ENCODE peak calls at places on chromosomes 13 and 19, in four cellular contexts. Y is activated T-helper 1 cell treated with anti-CD3 and anti-CD28 coated beads, Interleukin-2, amount 50 U/mL, for 16 hours; Z is amygdala; U is heart right ventricle. V is an unnamed sample.

GRCh38 chr13:50319603-50320296 is 304.5 kb downstream of the KCNRG start:
- DNase-seq in U (no peak), Y (no peak), Z (no peak), V (peak; percentile 45)

GRCh38 chr13:112506046-112506445 is 81.9 kb downstream of the TUBGCP3 start:
- DNase-seq in Z (no peak), U (no peak), Y (no peak), V (no peak)

GRCh38 chr13:32068255-32068654 is 36.7 kb downstream of the FRY start:
- DNase-seq in U (no peak), Y (no peak), Z (no peak), V (no peak)

GRCh38 chr19:37251308-37252229 is 33.6 kb downstream of the ZNF383 start:
- DNase-seq in Z (peak; percentile 91), Y (no peak), U (peak; percentile 85), V (peak; percentile 71)

GRCh38 chr19:35545855-35546381 is 492 bp downstream of the TMEM147 start:
- DNase-seq in U (peak; percentile 31), Y (peak; percentile 29), Z (no peak), V (peak; percentile 16)

GRCh38 chr13:78709028-78709427 is 50.1 kb upstream of the OBI1 start:
- DNase-seq in U (no peak), Z (no peak), Y (no peak), V (no peak)

GRCh38 chr19:12778020-12778904 is 2.9 kb upstream of the HOOK2 start:
- DNase-seq in Y (no peak), U (peak; percentile 78), Z (peak; percentile 37), V (peak; percentile 84)

GRCh38 chr19:57807541-57807940 is 7.2 kb downstream of the ZNF552 start:
- DNase-seq in Y (no peak), Z (no peak), U (no peak), V (no peak)

GRCh38 chr19:17506745-17507144 is 4.7 kb upstream of the PGLS start:
- DNase-seq in U (no peak), Y (no peak), Z (no peak), V (no peak)

GRCh38 chr13:113579686-113580085 is 4.9 kb upstream of the TFDP1 start:
- DNase-seq in Z (no peak), Y (no peak), U (no peak), V (no peak)

GRCh38 chr19:5054551-5055456 is 85.9 kb downstream of the KDM4B start:
- DNase-seq in Y (no peak), Z (peak; percentile 60), U (peak; percentile 55), V (no peak)

GRCh38 chr13:41973247-41973741 is 12.4 kb upstream of the VWA8 start:
- DNase-seq in Z (no peak), U (no peak), Y (no peak), V (no peak)

GRCh38 chr13:98443329-98443728 is 133.6 kb downstream of the STK24 start:
- DNase-seq in Z (no peak), U (no peak), Y (no peak), V (peak; percentile 81)

GRCh38 chr13:111177081-111177711 is 62.1 kb downstream of the ARHGEF7 start:
- DNase-seq in U (peak; percentile 64), Z (peak; percentile 48), Y (no peak), V (peak; percentile 61)

GRCh38 chr13:114341003-114341777 is 26.9 kb downstream of the CHAMP1 start:
- DNase-seq in U (no peak), Y (no peak), Z (no peak), V (no peak)

V was measured in LHCN-M2.